ENCODE peak calls at places on chromosomes 3 and 15, in nine cellular contexts. V is left ventricle myocardium inferior, B is choroid plexus epithelial cell, F is WERI-Rb-1, J is tibial artery, P is lower lobe of right lung, E is endodermal cell, D is psoas muscle, H is astrocyte. R is an unnamed sample.

GRCh38 chr15:60212536-60212935 is 185.2 kb downstream of the ANXA2 start:
- DNase-seq in V (no peak), B (peak; percentile 3), F (no peak), J (no peak), P (no peak), E (peak; percentile 65), D (no peak), H (no peak), R (no peak)

GRCh38 chr15:68560501-68561113 is 18.2 kb upstream of the CORO2B start:
- DNase-seq in V (no peak), B (no peak), F (peak; percentile 42), J (peak; percentile 48), P (no peak), E (peak; percentile 50), D (no peak), H (no peak), R (no peak)

GRCh38 chr3:194598771-194599557 is 34.3 kb downstream of the TMEM44 start:
- DNase-seq in V (no peak), B (peak; percentile 95), F (no peak), J (no peak), P (no peak), E (no peak), D (no peak), H (peak; percentile 100), R (no peak)

GRCh38 chr3:159346504-159346903 is 544.6 kb downstream of the MFSD1 start:
- DNase-seq in V (no peak), B (no peak), F (no peak), J (no peak), P (no peak), E (no peak), D (no peak), H (no peak), R (no peak)

GRCh38 chr15:41773332-41773728 is 954 bp upstream of the MAPKBP1 start:
- DNase-seq in V (no peak), B (no peak), F (no peak), J (no peak), P (no peak), E (no peak), D (no peak), H (no peak), R (no peak)

GRCh38 chr3:23888617-23889228 is 28.1 kb downstream of the NKIRAS1 start:
- DNase-seq in V (no peak), B (peak; percentile 75), F (no peak), J (no peak), P (no peak), E (no peak), D (no peak), H (no peak), R (no peak)

GRCh38 chr3:66336358-66336766 is 115.6 kb downstream of the SLC25A26 start:
- DNase-seq in V (no peak), B (peak; percentile 60), F (no peak), J (no peak), P (no peak), E (no peak), D (no peak), H (peak; percentile 89), R (no peak)

GRCh38 chr15:90241343-90242192 is 7.6 kb downstream of the GDPGP1 start:
- DNase-seq in V (peak; percentile 36), B (no peak), F (peak; percentile 82), J (no peak), P (no peak), E (no peak), D (no peak), H (no peak), R (no peak)

GRCh38 chr3:121969631-121970030 is 52.4 kb downstream of the ILDR1 start:
- DNase-seq in V (no peak), B (no peak), F (no peak), J (no peak), P (no peak), E (no peak), D (no peak), H (peak; percentile 16), R (no peak)

GRCh38 chr3:30693470-30694120 is 87.2 kb downstream of the TGFBR2 start:
- DNase-seq in V (no peak), B (peak; percentile 89), F (peak; percentile 44), J (no peak), P (no peak), E (peak; percentile 71), D (no peak), H (peak; percentile 54), R (peak; percentile 61)

GRCh38 chr3:11640009-11640673 is 3.6 kb downstream of the VGLL4 start:
- DNase-seq in V (no peak), B (no peak), F (peak; percentile 55), J (no peak), P (no peak), E (no peak), D (no peak), H (no peak), R (no peak)
- H3K4me3 ChIP-seq in V (peak overlapping the region; percentile 79), B (peak overlapping the region; percentile 76), F (peak overlapping the region; percentile 24), J (peak overlapping the region; percentile 82), P (no peak overlapping the region), E (peak overlapping the region; percentile 88), D (peak overlapping the region; percentile 76), H (peak overlapping the region; percentile 94), R (no peak overlapping the region)

DNA sequence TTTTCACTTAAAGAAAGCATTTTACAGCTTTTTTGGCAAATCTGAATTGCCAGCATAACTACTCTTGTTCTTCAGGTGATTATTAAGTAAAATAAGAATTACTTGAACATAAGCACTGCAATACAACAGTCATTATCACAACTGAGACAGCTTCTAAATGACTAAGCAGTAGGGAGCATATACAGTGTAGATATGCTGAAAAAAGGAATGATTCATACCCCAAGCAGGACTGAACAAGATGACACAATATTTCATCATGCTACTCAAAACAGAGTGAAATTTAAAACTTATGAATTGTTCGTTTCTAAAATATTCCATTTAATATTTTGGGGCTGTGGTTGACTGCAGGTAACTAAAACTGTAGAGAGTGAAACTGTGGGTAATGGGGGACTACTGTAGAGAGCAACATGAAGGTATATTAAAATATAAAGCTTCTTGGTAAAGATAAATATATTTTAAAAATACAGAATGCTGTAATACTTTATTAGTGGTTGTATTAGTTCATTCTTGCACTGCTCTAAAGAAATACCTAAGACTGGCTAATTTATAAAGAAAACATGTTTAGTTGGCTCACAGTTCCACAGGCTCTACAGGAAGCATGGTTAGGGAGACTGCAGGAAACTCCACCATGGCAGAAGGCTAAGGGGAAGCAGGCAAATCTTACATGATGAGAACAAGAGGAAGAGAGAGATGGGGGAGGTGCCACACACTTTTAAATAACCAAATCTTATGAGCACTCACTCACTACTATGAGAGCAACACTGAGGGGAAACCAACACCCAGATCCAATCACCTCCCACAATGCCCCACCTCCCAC is 84.8 kb downstream of the DCLK3 start:
- DNase-seq in V (no peak), B (peak; percentile 93), F (no peak), J (no peak), P (no peak), E (no peak), D (no peak), H (peak; percentile 90), R (no peak)
- TF ChIP-seq CTCF in V (no peak), B (no peak), F (no peak), J (no peak), P (no peak), E (no peak), D (no peak), H (no peak), R (no peak)

DNA sequence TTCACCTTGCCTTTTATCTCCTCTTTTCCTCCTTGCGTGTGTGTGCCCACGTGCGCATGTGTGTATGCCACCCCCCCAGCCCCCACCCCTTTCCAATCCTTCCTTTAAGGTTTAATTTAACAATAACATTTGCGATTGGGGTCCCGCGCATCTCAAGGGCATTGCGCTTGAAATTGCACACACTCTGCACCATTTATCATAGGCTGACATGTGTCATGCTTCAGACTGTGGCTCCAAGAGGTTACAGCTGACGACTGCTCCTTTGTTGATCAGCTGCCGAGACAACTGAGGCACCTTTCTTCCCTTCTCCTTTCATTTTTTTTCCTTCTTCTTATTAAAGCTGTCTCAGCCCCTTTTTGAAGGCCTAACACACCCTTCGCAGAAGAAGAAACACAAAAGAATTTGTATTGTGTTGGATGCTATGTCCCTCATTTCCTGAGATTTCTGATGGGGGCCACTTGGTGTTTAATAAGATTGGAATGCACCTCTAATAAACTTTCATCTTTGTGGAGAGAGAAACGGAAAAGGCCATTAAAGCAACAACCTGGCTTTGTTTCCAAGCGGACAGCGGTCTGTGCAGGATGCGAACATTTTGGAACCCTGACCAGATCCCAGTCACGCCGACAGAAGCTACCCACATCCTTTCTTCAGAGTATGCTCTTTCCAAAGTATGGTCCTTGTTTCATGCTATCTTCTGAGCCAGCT is 470.1 kb downstream of the MCTP2 start:
- DNase-seq in V (no peak), B (no peak), F (no peak), J (no peak), P (no peak), E (no peak), D (no peak), H (no peak), R (no peak)
- H3K4me3 ChIP-seq in V (no peak overlapping the region), B (no peak overlapping the region), F (no peak overlapping the region), J (no peak overlapping the region), P (no peak overlapping the region), E (no peak overlapping the region), D (no peak overlapping the region), H (no peak overlapping the region), R (no peak overlapping the region)

GRCh38 chr3:11213810-11214450 is 58.3 kb upstream of the ATG7 start:
- DNase-seq in V (no peak), B (no peak), F (no peak), J (no peak), P (no peak), E (no peak), D (no peak), H (no peak), R (no peak)

GRCh38 chr3:11214451-11214987 is 57.7 kb upstream of the ATG7 start:
- DNase-seq in V (no peak), B (no peak), F (no peak), J (no peak), P (no peak), E (no peak), D (no peak), H (no peak), R (no peak)

GRCh38 chr3:11212784-11213183 is 58.5 kb downstream of the HRH1 start:
- DNase-seq in V (no peak), B (peak; percentile 32), F (no peak), J (no peak), P (no peak), E (no peak), D (no peak), H (no peak), R (no peak)

GRCh38 chr3:11212301-11212613 is 58.0 kb downstream of the HRH1 start:
- DNase-seq in V (no peak), B (peak; percentile 48), F (no peak), J (no peak), P (no peak), E (no peak), D (no peak), H (peak; percentile 73), R (no peak)

DNA sequence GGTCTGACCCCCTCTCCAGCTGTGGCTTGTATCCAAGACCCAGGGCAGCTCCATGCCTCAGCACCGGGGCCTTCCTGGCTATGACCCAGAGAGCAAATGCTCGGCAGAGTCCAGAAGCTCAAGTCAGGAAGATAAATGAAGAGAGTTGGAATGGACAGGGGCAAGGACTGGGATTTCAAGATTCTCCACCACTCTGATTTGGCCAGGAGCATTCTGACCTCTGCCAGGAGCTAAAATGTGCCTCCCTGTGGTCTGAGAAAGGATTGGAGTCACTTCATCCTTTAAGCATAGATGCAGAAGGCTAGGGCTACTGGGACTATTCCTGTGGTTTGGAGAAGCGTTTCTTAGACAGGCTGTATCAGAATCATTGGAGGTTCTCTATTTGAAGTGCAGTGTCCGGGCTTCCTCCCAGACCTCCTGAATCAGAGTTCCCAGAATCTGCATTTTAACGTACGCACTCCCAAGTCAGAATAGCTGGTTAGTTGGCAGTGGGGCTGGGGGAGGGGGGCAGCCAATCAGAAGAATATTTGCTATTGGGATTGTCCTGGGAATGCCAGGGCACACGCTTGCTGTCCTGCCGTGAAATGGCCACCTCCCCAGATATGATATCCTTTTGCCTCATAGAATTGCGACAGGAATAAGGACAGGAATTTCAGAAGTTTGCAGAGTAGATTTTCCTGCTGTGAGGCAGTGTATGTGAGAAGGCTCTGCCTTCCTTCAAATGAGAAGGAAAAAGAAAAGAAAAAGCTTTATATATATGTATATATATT is 57.4 kb downstream of the HRH1 start:
- DNase-seq in V (no peak), B (peak; percentile 57), F (no peak), J (no peak), P (no peak), E (no peak), D (no peak), H (peak; percentile 65), R (no peak)
- TF ChIP-seq CTCF in V (no peak), B (peak; percentile 49), F (no peak), J (peak; percentile 15), P (no peak), E (peak; percentile 54), D (no peak), H (peak; percentile 13), R (no peak)